ENCODE peak calls at places on chromosomes 6 and 20, in four cellular contexts. S, J, H and D are unnamed samples.

GRCh38 chr20:35342154-35342769 is 50.0 kb upstream of the FAM83C start:
- DNase-seq in S (no peak), J (no peak), H (no peak), D (no peak)

GRCh38 chr6:146859795-146860495 is 261.2 kb downstream of the ADGB start:
- DNase-seq in S (no peak), J (no peak), H (no peak), D (peak; percentile 15)

GRCh38 chr6:136582702-136583471 is 32.7 kb upstream of the MAP7 start:
- DNase-seq in S (peak; percentile 65), J (no peak), H (no peak), D (peak; percentile 76)

GRCh38 chr20:18313410-18313809 is 25.1 kb downstream of the ZNF133 start:
- DNase-seq in S (no peak), J (no peak), H (no peak), D (no peak)

GRCh38 chr20:4154958-4155411 is 139.6 kb upstream of the RNF24 start:
- DNase-seq in S (no peak), J (no peak), H (no peak), D (no peak)

GRCh38 chr6:13462380-13463326 is 24.7 kb downstream of the GFOD1 start:
- DNase-seq in S (peak; percentile 78), J (no peak), H (no peak), D (no peak)

GRCh38 chr6:7219310-7219709 is 93.7 kb downstream of the SSR1 start:
- DNase-seq in S (no peak), J (no peak), H (no peak), D (peak; percentile 25)

GRCh38 chr20:62642666-62643520 is 590 bp downstream of the SLCO4A1 start:
- DNase-seq in S (peak; percentile 38), J (no peak), H (no peak), D (peak; percentile 32)

GRCh38 chr6:131657630-131658111 is 20.6 kb downstream of the ENPP3 start:
- DNase-seq in S (peak; percentile 68), J (no peak), H (no peak), D (peak; percentile 2)

GRCh38 chr6:128367437-128367836 is 153.0 kb downstream of the PTPRK start:
- DNase-seq in S (no peak), J (no peak), H (no peak), D (peak; percentile 29)

GRCh38 chr6:111952821-111953535 is 79.7 kb upstream of the FYN start:
- DNase-seq in S (peak; percentile 75), J (no peak), H (no peak), D (peak; percentile 87)

GRCh38 chr6:42295688-42296087 is 78.0 kb upstream of the MRPS10 start:
- DNase-seq in S (no peak), J (no peak), H (no peak), D (no peak)

GRCh38 chr20:23926941-23927872 is 47.7 kb upstream of the CST5 start:
- DNase-seq in S (peak; percentile 60), J (no peak), H (no peak), D (no peak)

GRCh38 chr6:5130135-5130866 is 45.2 kb downstream of the PPP1R3G start:
- DNase-seq in S (no peak), J (no peak), H (no peak), D (no peak)

GRCh38 chr6:125558451-125558850 is 191.0 kb upstream of the HEY2 start:
- DNase-seq in S (no peak), J (no peak), H (no peak), D (no peak)

GRCh38 chr6:138817799-138818198 is 21.9 kb downstream of the ECT2L start:
- DNase-seq in S (peak; percentile 72), J (no peak), H (peak; percentile 97), D (peak; percentile 100)

GRCh38 chr6:124999105-124999764 is 37.0 kb downstream of the RNF217 start:
- DNase-seq in S (no peak), J (no peak), H (peak; percentile 77), D (peak; percentile 40)

GRCh38 chr20:22404609-22405170 is 179.7 kb downstream of the FOXA2 start:
- DNase-seq in S (no peak), J (no peak), H (no peak), D (no peak)

GRCh38 chr6:107740496-107741190 is 83.5 kb downstream of the SCML4 start:
- DNase-seq in S (peak; percentile 41), J (no peak), H (no peak), D (no peak)

GRCh38 chr6:163324928-163325784 is 89.4 kb upstream of the QKI start:
- DNase-seq in S (peak; percentile 78), J (no peak), H (peak; percentile 31), D (no peak)

GRCh38 chr6:69883551-69883950 is 17.2 kb downstream of the COL19A1 start:
- DNase-seq in S (no peak), J (no peak), H (no peak), D (no peak)

GRCh38 chr20:2892376-2892775 is 19.1 kb downstream of the PTPRA start:
- DNase-seq in S (no peak), J (no peak), H (no peak), D (no peak)

GRCh38 chr6:209432-210103 is 82.7 kb upstream of the DUSP22 start:
- DNase-seq in S (no peak), J (no peak), H (no peak), D (no peak)

GRCh38 chr6:11236351-11236750 is 3.9 kb upstream of the NEDD9 start:
- DNase-seq in S (no peak), J (peak; percentile 3), H (no peak), D (peak; percentile 74)

GRCh38 chr6:27553123-27553904 is 80.4 kb upstream of the ZNF184 start:
- DNase-seq in S (no peak), J (no peak), H (no peak), D (peak; percentile 70)

GRCh38 chr6:38640216-38640909 is 634 bp upstream of the BTBD9 start:
- DNase-seq in S (no peak), J (no peak), H (no peak), D (no peak)

GRCh38 chr20:44696315-44696714 is 18.9 kb upstream of the CCN5 start:
- DNase-seq in S (no peak), J (no peak), H (no peak), D (no peak)

GRCh38 chr6:168147205-168147738 is 68.3 kb upstream of the FRMD1 start:
- DNase-seq in S (peak; percentile 4), J (no peak), H (no peak), D (no peak)